ENCODE peak calls at places on chromosomes 13 and 19, in six cellular contexts. S is activated B cell treated with CpG ODN at 0.5 μM for 24 hours, J is GM06990, V is foreskin fibroblast, I is smooth muscle cell of the brain vasculature, O is iPS DF 6.9. F is an unnamed sample.

GRCh38 chr13:106882222-106882621 is 314.3 kb upstream of the ARGLU1 start:
- DNase-seq in S (no peak), J (no peak), V (no peak), I (no peak), O (no peak), F (no peak)

GRCh38 chr19:28289294-28290063 is 923.5 kb downstream of the UQCRFS1 start:
- DNase-seq in S (no peak), J (no peak), V (peak), I (no peak), O (no peak), F (no peak)

GRCh38 chr19:47752440-47753211 is 7.3 kb downstream of the NOP53 start:
- DNase-seq in S (no peak), J (no peak), V (no peak), I (no peak), O (no peak), F (no peak)

GRCh38 chr13:26946675-26947342 is 186.2 kb upstream of the GPR12 start:
- DNase-seq in S (no peak), J (no peak), V (peak), I (no peak), O (peak), F (no peak)

GRCh38 chr19:31890230-31890629 is 455.2 kb upstream of the ZNF507 start:
- DNase-seq in S (no peak), J (no peak), V (no peak), I (no peak), O (no peak), F (no peak)

GRCh38 chr19:18437481-18438330 is at the start of gene ISYNA1:
- DNase-seq in S (no peak), J (peak), V (peak), I (no peak), O (no peak), F (peak)

GRCh38 chr13:97477824-97478223 is 43.9 kb downstream of the RAP2A start:
- DNase-seq in S (no peak), J (no peak), V (no peak), I (no peak), O (no peak), F (no peak)

GRCh38 chr19:29115181-29115580 is 97.8 kb downstream of the UQCRFS1 start:
- DNase-seq in S (no peak), J (no peak), V (no peak), I (no peak), O (no peak), F (no peak)

GRCh38 chr13:36815069-36815468 is 4.0 kb upstream of the RFXAP start:
- DNase-seq in S (no peak), J (no peak), V (peak), I (no peak), O (no peak), F (no peak)

GRCh38 chr19:23305555-23305954 is 55.4 kb upstream of the ZNF724 start:
- DNase-seq in S (no peak), J (no peak), V (no peak), I (no peak), O (no peak), F (no peak)

GRCh38 chr13:35957996-35958395 is 173.2 kb downstream of the DCLK1 start:
- DNase-seq in S (no peak), J (no peak), V (no peak), I (no peak), O (no peak), F (no peak)

GRCh38 chr13:31204592-31204991 is 4.8 kb downstream of the B3GLCT start:
- DNase-seq in S (no peak), J (no peak), V (peak), I (no peak), O (no peak), F (no peak)

GRCh38 chr19:656751-657559 is 6.1 kb downstream of the RNF126 start:
- DNase-seq in S (no peak), J (no peak), V (no peak), I (no peak), O (no peak), F (no peak)

GRCh38 chr19:19426799-19427198 is 21.3 kb downstream of the GATAD2A start:
- DNase-seq in S (no peak), J (no peak), V (no peak), I (no peak), O (no peak), F (no peak)

GRCh38 chr13:24745861-24746617 is 17.9 kb upstream of the RNF17 start:
- DNase-seq in S (no peak), J (peak), V (peak), I (no peak), O (no peak), F (no peak)

GRCh38 chr19:1363599-1363998 is 20.1 kb upstream of the NDUFS7 start:
- DNase-seq in S (no peak), J (no peak), V (no peak), I (no peak), O (no peak), F (no peak)

GRCh38 chr13:97999653-98000052 is 46.2 kb downstream of the IPO5 start:
- DNase-seq in S (no peak), J (no peak), V (no peak), I (no peak), O (no peak), F (no peak)

GRCh38 chr19:17296278-17296677 is 6.9 kb downstream of the ABHD8 start:
- DNase-seq in S (no peak), J (no peak), V (peak), I (no peak), O (no peak), F (no peak)

GRCh38 chr13:107587681-107588080 is 627.7 kb downstream of the LIG4 start:
- DNase-seq in S (no peak), J (no peak), V (no peak), I (no peak), O (no peak), F (no peak)

GRCh38 chr13:32407854-32408253 is 20.1 kb downstream of the N4BP2L1 start:
- DNase-seq in S (no peak), J (no peak), V (no peak), I (no peak), O (no peak), F (no peak)

GRCh38 chr13:80177327-80177726 is 163.6 kb downstream of the SPRY2 start:
- DNase-seq in S (no peak), J (no peak), V (no peak), I (no peak), O (no peak), F (no peak)

GRCh38 chr19:43522929-43523328 is 4.1 kb downstream of the ETHE1 start:
- DNase-seq in S (no peak), J (no peak), V (no peak), I (no peak), O (no peak), F (no peak)

GRCh38 chr13:79782541-79783216 is 301.7 kb downstream of the NDFIP2 start:
- DNase-seq in S (no peak), J (no peak), V (peak), I (peak), O (peak), F (no peak)

GRCh38 chr13:97953376-97953970 is at the start of gene IPO5:
- DNase-seq in S (no peak), J (no peak), V (peak), I (no peak), O (no peak), F (no peak)

GRCh38 chr19:57473646-57474045 is 3.7 kb downstream of the ZNF772 start:
- DNase-seq in S (no peak), J (no peak), V (no peak), I (no peak), O (no peak), F (no peak)

GRCh38 chr13:82436099-82436585 is 1446.1 kb downstream of the SLITRK1 start:
- DNase-seq in S (no peak), J (no peak), V (no peak), I (no peak), O (no peak), F (no peak)

GRCh38 chr13:99339736-99340392 is 32.7 kb upstream of the GPR183 start:
- DNase-seq in S (no peak), J (no peak), V (peak), I (no peak), O (no peak), F (no peak)

GRCh38 chr19:6736917-6737283 is 480 bp downstream of the GPR108 start:
- DNase-seq in S (no peak), J (no peak), V (no peak), I (no peak), O (no peak), F (no peak)

GRCh38 chr13:26695891-26696311 is 64.7 kb downstream of the GPR12 start:
- DNase-seq in S (no peak), J (no peak), V (no peak), I (no peak), O (no peak), F (no peak)

GRCh38 chr19:31438401-31439269 is 89.4 kb upstream of the TSHZ3 start:
- DNase-seq in S (no peak), J (no peak), V (no peak), I (no peak), O (no peak), F (no peak)

GRCh38 chr19:52296400-52296772 is 583 bp upstream of the ZNF480 start:
- DNase-seq in S (no peak), J (no peak), V (no peak), I (no peak), O (no peak), F (no peak)

GRCh38 chr13:113258655-113259054 is 38.4 kb upstream of the LAMP1 start:
- DNase-seq in S (no peak), J (no peak), V (no peak), I (no peak), O (no peak), F (no peak)